ENCODE peak calls at places on chromosome 5, in five cellular contexts. U is stimulated activated CD8-positive, alpha-beta memory T cell treated with anti-CD3 and anti-CD28 coated beads, Interleukin-12 subunit alpha, Interleukin-12 subunit beta, amount 100 ng/mL, for 4 hours; H is effector memory CD8-positive, alpha-beta T cell; O is left colon; R is fibroblast of the aortic adventitia. D is an unnamed sample.

GRCh38 chr5:16666861-16667481 is 50.2 kb upstream of the RETREG1 start:
- DNase-seq in U (no peak), H (no peak), O (peak; percentile 46), R (peak; percentile 9), D (no peak)

GRCh38 chr5:1176473-1177391 is 24.7 kb upstream of the SLC6A19 start:
- DNase-seq in U (no peak), H (no peak), O (peak; percentile 19), R (no peak), D (no peak)

GRCh38 chr5:82155305-82155704 is 122.8 kb downstream of the RPS23 start:
- DNase-seq in U (no peak), H (no peak), O (no peak), R (no peak), D (no peak)

GRCh38 chr5:150780180-150780692 is 1.7 kb downstream of the SMIM3 start:
- DNase-seq in U (no peak), H (no peak), O (peak; percentile 61), R (peak; percentile 39), D (no peak)

GRCh38 chr5:26487553-26487952 is 550.8 kb downstream of the CDH9 start:
- DNase-seq in U (no peak), H (no peak), O (no peak), R (no peak), D (no peak)

GRCh38 chr5:139670369-139671095 is 22.4 kb downstream of the CXXC5 start:
- DNase-seq in U (no peak), H (peak; percentile 26), O (no peak), R (no peak), D (no peak)

GRCh38 chr5:113336975-113337374 is 97.8 kb downstream of the TSSK1B start:
- DNase-seq in U (no peak), H (no peak), O (no peak), R (peak; percentile 91), D (no peak)

GRCh38 chr5:16675747-16676255 is 59.0 kb upstream of the RETREG1 start:
- DNase-seq in U (no peak), H (no peak), O (no peak), R (no peak), D (no peak)

GRCh38 chr5:144273232-144274027 is 102.8 kb downstream of the KCTD16 start:
- DNase-seq in U (no peak), H (no peak), O (no peak), R (peak; percentile 23), D (no peak)

GRCh38 chr5:91556-92263 is at the start of gene PLEKHG4B:
- DNase-seq in U (no peak), H (no peak), O (no peak), R (no peak), D (no peak)

GRCh38 chr5:154034944-154035343 is 3.8 kb downstream of the FAM114A2 start:
- DNase-seq in U (no peak), H (no peak), O (no peak), R (no peak), D (no peak)

GRCh38 chr5:5699062-5699461 is 276.6 kb downstream of the ICE1 start:
- DNase-seq in U (no peak), H (no peak), O (no peak), R (no peak), D (no peak)

GRCh38 chr5:3230254-3230653 is 365.4 kb upstream of the IRX1 start:
- DNase-seq in U (no peak), H (no peak), O (no peak), R (no peak), D (no peak)

GRCh38 chr5:172175263-172175719 is 12.7 kb downstream of the STK10 start:
- DNase-seq in U (peak; percentile 82), H (peak; percentile 78), O (peak; percentile 77), R (no peak), D (peak; percentile 78)

GRCh38 chr5:9124071-9124470 is 421.8 kb downstream of the SEMA5A start:
- DNase-seq in U (no peak), H (no peak), O (no peak), R (no peak), D (no peak)

GRCh38 chr5:122424211-122424610 is 112.2 kb downstream of the SNCAIP start:
- DNase-seq in U (no peak), H (no peak), O (no peak), R (no peak), D (no peak)